ENCODE peak calls at places on chromosomes 3 and 15, in nine cellular contexts. R is fibroblast of lung; L is SHP77 treated with DMSO at 0.1 percent for 48 hours; S is mucosa of gallbladder; E is lung; A is stimulated activated CD4-positive, alpha-beta T cell treated with anti-CD3 and anti-CD28 coated beads, TNF-alpha, amount 100 ng/mL, for 48 hours; T is thoracic aorta; X is endothelial cell; Q is HTR-8/SVneo. K is an unnamed sample.

GRCh38 chr15:56918907-56919707 is 663 bp downstream of the TCF12 start:
- DNase-seq in L (no peak), Q (no peak), X (peak; percentile 62), S (peak; percentile 34), R (peak; percentile 63), E (peak; percentile 41), A (peak; percentile 11), T (no peak), K (peak; percentile 22)

GRCh38 chr3:112638327-112639020 is 2.5 kb downstream of the CCDC80 start:
- DNase-seq in S (no peak), X (no peak), Q (no peak), T (no peak), L (no peak), E (no peak), R (no peak), A (no peak), K (no peak)

GRCh38 chr3:196654691-196655090 is 15.2 kb downstream of the NRROS start:
- DNase-seq in Q (no peak), T (no peak), E (no peak), A (no peak), L (no peak), R (peak; percentile 12), X (no peak), S (no peak), K (no peak)

GRCh38 chr15:58306591-58307312 is 125.0 kb upstream of the LIPC start:
- DNase-seq in A (no peak), Q (no peak), T (no peak), S (no peak), X (no peak), L (no peak), R (peak; percentile 14), E (no peak), K (no peak)

GRCh38 chr3:125236331-125236903 is 23.9 kb upstream of the SLC12A8 start:
- DNase-seq in Q (no peak), R (peak; percentile 22), T (no peak), S (no peak), A (no peak), E (no peak), X (no peak), L (no peak), K (no peak)

GRCh38 chr15:65541231-65541630 is 11.0 kb downstream of the HACD3 start:
- DNase-seq in Q (no peak), T (no peak), X (no peak), L (no peak), E (no peak), S (no peak), A (no peak), R (no peak), K (no peak)

GRCh38 chr15:41928637-41929620 is 35.1 kb upstream of the SPTBN5 start:
- DNase-seq in R (peak; percentile 42), L (no peak), S (no peak), T (no peak), Q (no peak), E (no peak), X (no peak), A (no peak), K (no peak)

GRCh38 chr3:36932979-36933378 is 11.9 kb downstream of the TRANK1 start:
- DNase-seq in S (no peak), X (no peak), L (no peak), T (no peak), R (peak; percentile 49), A (no peak), Q (no peak), E (no peak), K (no peak)

GRCh38 chr3:121855555-121855954 is 20.5 kb downstream of the EAF2 start:
- DNase-seq in X (no peak), S (no peak), E (no peak), T (no peak), R (no peak), A (no peak), Q (no peak), L (no peak), K (no peak)

GRCh38 chr3:140292154-140292553 is 357.2 kb downstream of the CLSTN2 start:
- DNase-seq in X (no peak), A (no peak), R (no peak), T (no peak), Q (no peak), S (no peak), L (no peak), E (no peak), K (no peak)

GRCh38 chr3:42689421-42690014 is 4.2 kb downstream of the KLHL40 start:
- DNase-seq in A (no peak), E (no peak), T (no peak), X (no peak), Q (no peak), L (no peak), R (no peak), S (no peak), K (no peak)

GRCh38 chr15:81288040-81288439 is 35.9 kb downstream of the STARD5 start:
- DNase-seq in L (no peak), Q (no peak), X (no peak), E (no peak), T (no peak), S (no peak), A (no peak), R (no peak), K (no peak)

GRCh38 chr15:63718590-63719035 is 115.1 kb downstream of the HERC1 start:
- DNase-seq in X (no peak), L (no peak), A (no peak), E (no peak), T (no peak), Q (no peak), S (no peak), R (peak; percentile 74), K (no peak)

GRCh38 chr15:90934256-90934948 is 683 bp upstream of the UNC45A start:
- DNase-seq in R (peak; percentile 82), A (peak; percentile 60), Q (peak; percentile 90), S (peak; percentile 90), E (peak; percentile 84), X (peak; percentile 88), L (peak; percentile 79), T (no peak), K (peak; percentile 76)

GRCh38 chr3:3200632-3201212 is 21.2 kb upstream of the CRBN start:
- DNase-seq in Q (peak; percentile 20), L (peak; percentile 35), X (peak; percentile 38), R (peak; percentile 72), E (peak; percentile 34), T (no peak), S (peak; percentile 45), A (no peak), K (no peak)

GRCh38 chr3:64443553-64444331 is 218.5 kb upstream of the PRICKLE2 start:
- DNase-seq in A (no peak), R (peak; percentile 89), S (no peak), X (no peak), Q (no peak), E (no peak), L (no peak), T (no peak), K (no peak)

GRCh38 chr3:49785565-49786356 is 581 bp downstream of the IP6K1 start:
- DNase-seq in X (peak; percentile 43), S (no peak), A (no peak), E (no peak), Q (no peak), T (no peak), L (no peak), R (peak; percentile 33), K (no peak)

GRCh38 chr3:129597087-129597791 is 9.2 kb downstream of the PLXND1 start:
- DNase-seq in E (no peak), S (no peak), L (peak; percentile 30), T (no peak), Q (no peak), X (no peak), A (no peak), R (peak; percentile 73), K (no peak)

GRCh38 chr3:64008487-64008886 is 14.8 kb downstream of the PSMD6 start:
- DNase-seq in T (no peak), S (no peak), R (no peak), E (no peak), Q (no peak), X (no peak), L (no peak), A (no peak), K (no peak)

GRCh38 chr3:56684029-56684428 is 964 bp upstream of the TASOR start:
- DNase-seq in R (no peak), X (no peak), S (no peak), E (no peak), Q (no peak), T (no peak), A (no peak), L (no peak), K (no peak)

GRCh38 chr3:184373422-184373821 is 4.6 kb downstream of the THPO start:
- DNase-seq in T (no peak), Q (no peak), L (no peak), X (no peak), E (no peak), S (no peak), R (peak; percentile 47), A (no peak), K (no peak)

GRCh38 chr3:155491696-155492095 is 198.2 kb upstream of the STRIT1 start:
- DNase-seq in S (no peak), L (no peak), T (no peak), Q (no peak), R (no peak), E (no peak), A (no peak), X (no peak), K (no peak)

GRCh38 chr15:48897144-48897814 is 19.3 kb downstream of the EID1 start:
- DNase-seq in E (no peak), Q (no peak), R (peak; percentile 87), S (no peak), X (no peak), L (no peak), A (no peak), T (no peak), K (no peak)

GRCh38 chr3:71392277-71392676 is 191.3 kb downstream of the FOXP1 start:
- DNase-seq in T (no peak), S (no peak), L (no peak), X (no peak), E (no peak), R (no peak), A (no peak), Q (no peak), K (no peak)

GRCh38 chr3:127915115-127915936 is at the start of gene KBTBD12:
- DNase-seq in A (no peak), Q (no peak), S (peak; percentile 21), E (peak; percentile 38), L (no peak), R (no peak), T (no peak), X (peak; percentile 29), K (no peak)

GRCh38 chr3:123883111-123883510 is 1.0 kb downstream of the MYLK start:
- DNase-seq in Q (no peak), R (no peak), A (no peak), T (no peak), X (no peak), L (no peak), S (no peak), E (no peak), K (no peak)

GRCh38 chr3:188584958-188585689 is 431.2 kb downstream of the LPP start:
- DNase-seq in Q (no peak), L (no peak), R (peak; percentile 36), S (no peak), X (no peak), A (no peak), E (no peak), T (no peak), K (no peak)

GRCh38 chr3:138479355-138479964 is 45.0 kb downstream of the ESYT3 start:
- DNase-seq in L (no peak), R (peak; percentile 61), A (no peak), T (no peak), X (peak; percentile 70), S (no peak), Q (peak; percentile 58), E (no peak), K (no peak)

GRCh38 chr3:110180733-110181132 is 843.4 kb upstream of the DPPA4 start:
- DNase-seq in E (no peak), X (no peak), T (no peak), R (peak; percentile 69), S (peak; percentile 25), L (no peak), A (no peak), Q (no peak), K (no peak)

GRCh38 chr15:96390986-96391385 is 60.5 kb downstream of the NR2F2 start:
- DNase-seq in R (no peak), L (no peak), X (no peak), A (no peak), T (no peak), Q (no peak), S (no peak), E (no peak), K (no peak)

GRCh38 chr3:144458283-144458682 is 486.7 kb downstream of the DIPK2A start:
- DNase-seq in X (no peak), Q (no peak), T (no peak), A (no peak), S (no peak), R (no peak), L (no peak), E (no peak), K (no peak)

K was measured in T follicular helper cell.